ENCODE peak calls at places on chromosome 20, in five cellular contexts. E is neural progenitor cell, O is ovary, Q is left ventricle myocardium inferior, Y is mammary epithelial cell. B is an unnamed sample.

GRCh38 chr20:59866338-59866737 is 67.1 kb downstream of the SYCP2 start:
- DNase-seq in E (no peak), O (no peak), Q (no peak), Y (no peak), B (no peak)

GRCh38 chr20:63682384-63683139 is 13.9 kb upstream of the TNFRSF6B start:
- DNase-seq in E (no peak), O (peak; percentile 51), Q (peak; percentile 69), Y (peak; percentile 99), B (no peak)

GRCh38 chr20:59792300-59792699 is 141.1 kb downstream of the SYCP2 start:
- DNase-seq in E (no peak), O (no peak), Q (no peak), Y (no peak), B (no peak)

GRCh38 chr20:15656124-15656523 is 917.1 kb downstream of the KIF16B start:
- DNase-seq in E (no peak), O (no peak), Q (no peak), Y (no peak), B (no peak)

GRCh38 chr20:25256226-25256859 is 8.5 kb downstream of the PYGB start:
- DNase-seq in E (no peak), O (no peak), Q (no peak), Y (no peak), B (no peak)

GRCh38 chr20:25865715-25866656 is 169.3 kb upstream of the ZNF337 start:
- DNase-seq in E (peak; percentile 90), O (peak; percentile 76), Q (peak; percentile 78), Y (peak; percentile 65), B (peak; percentile 73)

GRCh38 chr20:16005612-16006493 is 567.4 kb downstream of the KIF16B start:
- DNase-seq in E (peak; percentile 88), O (no peak), Q (no peak), Y (no peak), B (no peak)

GRCh38 chr20:45028424-45029136 is 62.3 kb downstream of the STK4 start:
- DNase-seq in E (no peak), O (no peak), Q (no peak), Y (no peak), B (no peak)

GRCh38 chr20:835220-836045 is 1.9 kb downstream of the FAM110A start:
- DNase-seq in E (no peak), O (peak; percentile 57), Q (peak; percentile 78), Y (no peak), B (no peak)

GRCh38 chr20:47691632-47692031 is 93.6 kb downstream of the SULF2 start:
- DNase-seq in E (peak; percentile 29), O (no peak), Q (no peak), Y (peak; percentile 46), B (no peak)

GRCh38 chr20:63708301-63709148 is 686 bp downstream of the ZGPAT start:
- DNase-seq in E (peak; percentile 54), O (peak; percentile 46), Q (no peak), Y (peak; percentile 37), B (no peak)

GRCh38 chr20:51463560-51463959 is 79.0 kb downstream of the NFATC2 start:
- DNase-seq in E (no peak), O (no peak), Q (no peak), Y (no peak), B (no peak)

GRCh38 chr20:49380245-49380875 is 102.1 kb downstream of the KCNB1 start:
- DNase-seq in E (peak; percentile 50), O (no peak), Q (no peak), Y (no peak), B (no peak)

GRCh38 chr20:51650685-51651134 is 108.2 kb upstream of the NFATC2 start:
- DNase-seq in E (no peak), O (no peak), Q (no peak), Y (peak; percentile 31), B (no peak)

GRCh38 chr20:5608448-5609161 is 141.6 kb upstream of the SHLD1 start:
- DNase-seq in E (no peak), O (no peak), Q (no peak), Y (peak; percentile 32), B (no peak)

GRCh38 chr20:32207626-32208498 is at the start of the genes PLAGL2 and POFUT1:
- DNase-seq in E (peak; percentile 96), O (peak; percentile 92), Q (peak; percentile 91), Y (peak; percentile 87), B (peak; percentile 90)
- H3K4me1 ChIP-seq in E (peaks cover 30% of the 10 kb centered on the region), O (peaks cover 12% of the 10 kb centered on the region), Q (peaks cover 65% of the 10 kb centered on the region), Y (peaks cover 44% of the 10 kb centered on the region), B (peaks cover 57% of the 10 kb centered on the region)

GRCh38 chr20:53150532-53150931 is 178.4 kb downstream of the TSHZ2 start:
- DNase-seq in E (peak; percentile 43), O (no peak), Q (no peak), Y (no peak), B (no peak)
- H3K4me3 ChIP-seq in E (no peak overlapping the region), O (no peak overlapping the region), Q (no peak overlapping the region), Y (no peak overlapping the region), B (no peak overlapping the region)

GRCh38 chr20:62339647-62340062 is 27.5 kb downstream of the LAMA5 start:
- DNase-seq in E (no peak), O (no peak), Q (no peak), Y (no peak), B (no peak)

GRCh38 chr20:62336775-62337557 is 30.1 kb downstream of the LAMA5 start:
- DNase-seq in E (no peak), O (peak; percentile 17), Q (no peak), Y (no peak), B (no peak)

GRCh38 chr20:62336329-62336728 is 30.8 kb downstream of the LAMA5 start:
- DNase-seq in E (no peak), O (no peak), Q (no peak), Y (no peak), B (no peak)

GRCh38 chr20:62338294-62338620 is 28.9 kb downstream of the LAMA5 start:
- DNase-seq in E (no peak), O (no peak), Q (no peak), Y (no peak), B (no peak)

GRCh38 chr20:62337558-62338293 is 29.4 kb downstream of the LAMA5 start:
- DNase-seq in E (no peak), O (no peak), Q (no peak), Y (no peak), B (no peak)
- H3K4me1 ChIP-seq in E (no peaks in the 10 kb centered on the region), O (no peaks in the 10 kb centered on the region), Q (no peaks in the 10 kb centered on the region), Y (no peaks in the 10 kb centered on the region), B (no peaks in the 10 kb centered on the region)

GRCh38 chr20:10670521-10671220 is 3.1 kb downstream of the JAG1 start:
- DNase-seq in E (no peak), O (no peak), Q (no peak), Y (no peak), B (no peak)
- H3K4me3 ChIP-seq in E (peak overlapping the region; percentile 87), O (peak overlapping the region; percentile 66), Q (peak overlapping the region; percentile 94), Y (peak overlapping the region; percentile 87), B (no peak overlapping the region)

DNA sequence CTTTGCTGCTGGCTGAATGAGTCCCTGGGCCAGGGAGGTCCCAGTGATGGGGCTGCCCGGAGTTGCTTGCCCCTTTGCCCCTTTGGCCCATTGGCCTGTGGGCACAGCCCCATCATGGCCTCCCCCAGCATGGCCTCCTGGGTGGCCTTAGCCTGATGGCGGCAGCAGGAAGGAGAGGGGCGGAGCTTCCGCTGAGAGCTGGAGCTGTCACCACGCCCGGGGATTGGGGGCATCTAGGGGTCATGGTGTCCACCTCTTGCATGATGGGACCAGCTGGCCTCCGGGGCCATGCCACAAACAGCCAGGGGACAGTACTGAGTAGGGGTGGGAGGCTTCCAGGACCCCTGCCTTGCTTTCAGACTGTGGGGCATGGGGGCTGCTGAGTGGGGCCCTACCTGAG is 31.5 kb upstream of the GATA5 start:
- DNase-seq in E (no peak), O (no peak), Q (no peak), Y (no peak), B (no peak)
- H3K4me1 ChIP-seq in E (no peaks in the 10 kb centered on the region), O (no peaks in the 10 kb centered on the region), Q (peaks cover 13% of the 10 kb centered on the region), Y (no peaks in the 10 kb centered on the region), B (no peaks in the 10 kb centered on the region)

GRCh38 chr20:57716893-57717292 is 7.1 kb upstream of the PMEPA1 start:
- DNase-seq in E (no peak), O (no peak), Q (peak; percentile 62), Y (no peak), B (no peak)

GRCh38 chr20:57718490-57719009 is 8.7 kb upstream of the PMEPA1 start:
- DNase-seq in E (peak; percentile 97), O (peak; percentile 95), Q (peak; percentile 97), Y (peak; percentile 97), B (peak; percentile 92)

GRCh38 chr20:57716202-57716601 is 6.4 kb upstream of the PMEPA1 start:
- DNase-seq in E (no peak), O (no peak), Q (no peak), Y (peak; percentile 83), B (no peak)

GRCh38 chr20:57719951-57720350 is 10.1 kb upstream of the PMEPA1 start:
- DNase-seq in E (no peak), O (no peak), Q (no peak), Y (no peak), B (no peak)

GRCh38 chr20:57717797-57718196 is 8.0 kb upstream of the PMEPA1 start:
- DNase-seq in E (no peak), O (no peak), Q (no peak), Y (peak; percentile 55), B (no peak)
- H3K4me3 ChIP-seq in E (no peak overlapping the region), O (no peak overlapping the region), Q (peak overlapping the region; percentile 13), Y (no peak overlapping the region), B (no peak overlapping the region)

DNA sequence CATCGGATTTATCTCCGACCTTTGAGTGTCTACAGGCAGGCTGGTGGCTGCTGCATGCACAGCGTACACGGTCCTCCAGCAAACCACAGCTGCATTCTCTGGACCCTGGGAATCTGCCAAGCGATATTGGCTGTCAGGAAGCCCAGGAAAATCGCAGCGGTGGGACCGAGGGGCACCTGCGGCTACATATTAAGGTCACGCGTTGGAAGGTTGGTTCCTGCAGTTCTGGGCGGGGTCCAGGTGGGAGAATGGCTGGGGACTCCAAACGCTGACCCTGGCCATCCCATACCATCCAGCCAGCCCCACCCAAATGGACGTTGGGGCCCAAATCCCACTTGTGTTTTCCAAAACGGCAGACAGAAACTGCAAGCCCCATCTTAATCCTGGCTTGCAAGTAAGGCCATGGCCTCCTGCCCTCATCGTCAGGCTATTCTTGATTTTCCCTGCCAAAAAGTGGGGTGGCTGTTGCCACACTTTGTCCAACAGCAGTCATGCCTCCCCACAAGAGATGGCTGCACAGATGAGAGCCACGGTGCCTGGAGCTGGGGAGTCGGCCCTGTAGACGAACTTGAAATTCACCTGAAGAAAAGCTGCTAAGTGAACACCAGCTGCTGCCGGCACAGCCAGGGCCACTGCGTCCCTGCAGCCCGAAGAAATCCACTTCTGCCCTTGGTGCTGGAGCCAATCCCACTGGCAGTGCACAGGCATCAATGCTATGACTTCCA is 399.8 kb downstream of the TAF4 start:
- DNase-seq in E (no peak), O (no peak), Q (no peak), Y (no peak), B (no peak)
- H3K4me1 ChIP-seq in E (no peaks in the 10 kb centered on the region), O (no peaks in the 10 kb centered on the region), Q (no peaks in the 10 kb centered on the region), Y (no peaks in the 10 kb centered on the region), B (no peaks in the 10 kb centered on the region)

DNA sequence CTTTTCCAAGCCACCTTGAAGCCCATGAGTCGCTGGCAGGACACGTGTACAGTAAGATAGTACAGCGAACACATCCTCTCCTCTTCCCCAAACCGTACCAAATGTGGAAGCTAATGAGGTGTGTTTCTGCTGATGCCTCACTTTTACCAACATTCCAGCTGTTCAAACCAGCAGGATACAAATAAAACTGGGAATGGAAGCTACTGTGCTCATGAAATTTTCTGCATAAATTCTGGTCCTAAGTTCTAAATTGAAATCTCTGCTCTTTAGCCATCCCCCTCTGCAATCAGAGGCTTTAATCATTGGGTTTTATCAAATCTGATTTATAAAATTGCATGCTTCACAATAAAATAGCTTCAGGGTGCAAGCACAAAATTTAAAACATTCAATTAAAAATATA is 81.9 kb upstream of the RIN2 start:
- DNase-seq in E (no peak), O (no peak), Q (no peak), Y (no peak), B (no peak)
- H3K4me3 ChIP-seq in E (no peak overlapping the region), O (no peak overlapping the region), Q (no peak overlapping the region), Y (no peak overlapping the region), B (no peak overlapping the region)

GRCh38 chr20:41074441-41074840 is 45.8 kb downstream of the TOP1 start:
- DNase-seq in E (no peak), O (no peak), Q (no peak), Y (no peak), B (no peak)
- H3K4me1 ChIP-seq in E (peaks cover 33% of the 10 kb centered on the region), O (peaks cover 9% of the 10 kb centered on the region), Q (peaks cover 83% of the 10 kb centered on the region), Y (peaks cover 32% of the 10 kb centered on the region), B (peaks cover 66% of the 10 kb centered on the region)